ENCODE peak calls at places on chromosomes 3 and 15, in four cellular contexts. M, A, R and Z are unnamed samples.

GRCh38 chr15:56778761-56779160 is 45.5 kb upstream of the ZNF280D start:
- DNase-seq in R (no peak), M (no peak), A (no peak), Z (no peak)

GRCh38 chr3:184460276-184460675 is 80.4 kb downstream of the CHRD start:
- DNase-seq in A (no peak), M (no peak), R (no peak), Z (peak)

GRCh38 chr3:44114142-44114541 is 127.5 kb upstream of the TOPAZ1 start:
- DNase-seq in A (no peak), R (no peak), M (peak), Z (no peak)

GRCh38 chr15:39213385-39213840 is 367.5 kb upstream of the THBS1 start:
- DNase-seq in M (peak), R (no peak), A (peak), Z (no peak)

GRCh38 chr3:13788522-13789424 is 91.1 kb downstream of the WNT7A start:
- DNase-seq in A (no peak), M (no peak), R (no peak), Z (no peak)

GRCh38 chr15:81155375-81156218 is 21.5 kb downstream of the CFAP161 start:
- DNase-seq in A (peak), R (peak), M (peak), Z (no peak)

GRCh38 chr3:114834175-114834940 is 312.7 kb downstream of the ZBTB20 start:
- DNase-seq in R (no peak), A (no peak), M (no peak), Z (no peak)

GRCh38 chr3:72347819-72348319 is 500.4 kb downstream of the SHQ1 start:
- DNase-seq in M (peak), A (peak), R (peak), Z (peak)

GRCh38 chr3:186640473-186640818 is 247 bp downstream of the FETUB start:
- DNase-seq in R (no peak), A (no peak), M (peak), Z (no peak)

GRCh38 chr3:133812872-133813271 is 7.3 kb downstream of the SRPRB start:
- DNase-seq in R (no peak), A (no peak), M (peak), Z (no peak)

GRCh38 chr15:101012326-101013040 is 93.3 kb downstream of the LRRK1 start:
- DNase-seq in M (no peak), A (no peak), R (peak), Z (no peak)

GRCh38 chr3:41318520-41318919 is 119.2 kb downstream of the CTNNB1 start:
- DNase-seq in R (no peak), A (no peak), M (peak), Z (no peak)

GRCh38 chr3:69090021-69090420 is 5.3 kb downstream of the ARL6IP5 start:
- DNase-seq in R (no peak), A (no peak), M (peak), Z (no peak)

GRCh38 chr3:117563063-117563462 is 853.5 kb downstream of the TUSC7 start:
- DNase-seq in R (no peak), A (no peak), M (peak), Z (no peak)

GRCh38 chr3:11583638-11584046 is 60.1 kb downstream of the VGLL4 start:
- DNase-seq in R (no peak), M (peak), A (no peak), Z (no peak)

GRCh38 chr3:163605915-163606314 is 1472.4 kb downstream of the SI start:
- DNase-seq in R (no peak), A (no peak), M (no peak), Z (no peak)

GRCh38 chr15:58330836-58331561 is 100.8 kb upstream of the LIPC start:
- DNase-seq in R (no peak), A (no peak), M (no peak), Z (no peak)

GRCh38 chr15:48392356-48392755 is 61.1 kb downstream of the DUT start:
- DNase-seq in A (peak), R (peak), M (peak), Z (peak)

GRCh38 chr3:32147935-32148334 is 41.5 kb downstream of the GPD1L start:
- DNase-seq in R (no peak), A (no peak), M (no peak), Z (no peak)

GRCh38 chr15:34239151-34239761 is 14.4 kb downstream of the EMC4 start:
- DNase-seq in M (peak), A (no peak), R (no peak), Z (no peak)

GRCh38 chr3:36944012-36944640 is 728 bp downstream of the TRANK1 start:
- DNase-seq in R (peak), M (peak), A (peak), Z (peak)

GRCh38 chr3:141218204-141218603 is 13.4 kb upstream of the PXYLP1 start:
- DNase-seq in R (no peak), A (no peak), M (no peak), Z (no peak)

GRCh38 chr15:33154366-33155166 is 39.9 kb downstream of the FMN1 start:
- DNase-seq in A (no peak), M (peak), R (no peak), Z (peak)

GRCh38 chr3:9914559-9915251 is 2.2 kb upstream of the IL17RC start:
- DNase-seq in R (no peak), A (no peak), M (no peak), Z (no peak)

GRCh38 chr3:127822166-127822835 is at the start of gene MGLL:
- DNase-seq in M (peak), A (no peak), R (peak), Z (peak)

GRCh38 chr3:111723293-111723963 is 128.3 kb upstream of the ZBED2 start:
- DNase-seq in R (no peak), A (no peak), M (peak), Z (no peak)

GRCh38 chr15:98138910-98139309 is 178.4 kb downstream of the ARRDC4 start:
- DNase-seq in M (no peak), R (no peak), A (no peak), Z (no peak)
- H3K27ac ChIP-seq in M (no peak), R (no peak), A (no peak), Z (no peak)

GRCh38 chr15:61796056-61796455 is 264.2 kb downstream of the VPS13C start:
- DNase-seq in A (no peak), R (no peak), M (peak), Z (no peak)
- H3K27ac ChIP-seq in A (no peak), R (no peak), M (no peak), Z (no peak)

GRCh38 chr3:190127797-190128196 is 7.1 kb upstream of the P3H2 start:
- DNase-seq in M (no peak), A (no peak), R (no peak), Z (no peak)
- H3K27ac ChIP-seq in M (no peak), A (no peak), R (no peak), Z (no peak)

GRCh38 chr15:85458764-85459163 is 78.4 kb downstream of the AKAP13 start:
- DNase-seq in M (peak), A (no peak), R (no peak), Z (no peak)

GRCh38 chr15:85464471-85464870 is 84.1 kb downstream of the AKAP13 start:
- DNase-seq in A (no peak), R (no peak), M (no peak), Z (no peak)

GRCh38 chr15:85462029-85462428 is 81.6 kb downstream of the AKAP13 start:
- DNase-seq in R (no peak), M (no peak), A (no peak), Z (no peak)

GRCh38 chr15:85463273-85463937 is 83.0 kb downstream of the AKAP13 start:
- DNase-seq in M (peak), A (no peak), R (no peak), Z (no peak)

DNA sequence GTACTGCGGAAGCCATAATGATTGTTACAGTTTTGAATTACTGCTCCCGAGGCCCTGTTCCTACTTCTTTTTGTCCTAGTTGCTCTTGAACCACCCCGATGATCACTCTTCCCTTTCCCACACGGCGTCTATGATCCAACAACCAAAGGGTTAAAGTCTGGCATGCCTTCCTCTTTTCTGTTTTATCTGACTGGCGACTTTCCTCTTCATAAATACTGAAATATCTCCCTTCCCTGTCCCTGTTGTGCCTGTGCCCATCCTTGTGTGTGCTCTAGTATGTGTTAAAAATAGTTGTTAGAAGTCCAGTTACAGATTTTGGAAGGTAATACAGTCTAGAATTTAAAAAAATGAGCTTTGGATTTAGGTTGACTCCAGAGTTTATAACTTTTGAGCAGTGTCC is 83.6 kb downstream of the AKAP13 start:
- DNase-seq in A (no peak), M (no peak), R (no peak), Z (no peak)
- H3K27ac ChIP-seq in A (no peak), M (no peak), R (no peak), Z (no peak)